ENCODE peak calls at places on chromosome 17, in six cellular contexts. U is H1, D is SK-N-SH, C is HCT116, Q is GM12878, L is K562. B is an unnamed sample.

GRCh38 chr17:31506517-31506916 is 115.0 kb downstream of the RAB11FIP4 start:
- DNase-seq in U (no peak), D (no peak), C (no peak), Q (no peak), L (no peak), B (no peak)

GRCh38 chr17:49875690-49876089 is 27.8 kb upstream of the TAC4 start:
- DNase-seq in U (no peak), D (no peak), C (no peak), Q (no peak), L (no peak), B (no peak)

GRCh38 chr17:49637050-49637449 is 40.8 kb downstream of the SPOP start:
- DNase-seq in U (no peak), D (no peak), C (no peak), Q (no peak), L (no peak), B (no peak)

GRCh38 chr17:65442250-65442649 is 119.2 kb downstream of the AXIN2 start:
- DNase-seq in U (no peak), D (no peak), C (no peak), Q (no peak), L (no peak), B (no peak)

GRCh38 chr17:9240659-9241370 is 219.5 kb downstream of the NTN1 start:
- DNase-seq in U (no peak), D (no peak), C (no peak), Q (no peak), L (peak), B (peak)

GRCh38 chr17:910503-911194 is 68.9 kb downstream of the NXN start:
- DNase-seq in U (no peak), D (no peak), C (no peak), Q (no peak), L (no peak), B (no peak)

GRCh38 chr17:29149431-29150064 is 30.6 kb downstream of the MYO18A start:
- DNase-seq in U (no peak), D (no peak), C (no peak), Q (no peak), L (no peak), B (no peak)

GRCh38 chr17:80477647-80478478 is 1.5 kb upstream of the NPTX1 start:
- DNase-seq in U (peak), D (peak), C (no peak), Q (no peak), L (peak), B (no peak)

GRCh38 chr17:16286947-16287562 is 66.2 kb downstream of the CENPV start:
- DNase-seq in U (peak), D (no peak), C (no peak), Q (peak), L (peak), B (no peak)

GRCh38 chr17:72587773-72588511 is 467.1 kb downstream of the SOX9 start:
- DNase-seq in U (no peak), D (no peak), C (no peak), Q (no peak), L (no peak), B (peak)

GRCh38 chr17:35254107-35254802 is 11.4 kb downstream of the SLFN5 start:
- DNase-seq in U (no peak), D (no peak), C (peak), Q (no peak), L (no peak), B (peak)

GRCh38 chr17:15466131-15466530 is 1.3 kb downstream of the CDRT4 start:
- DNase-seq in U (no peak), D (peak), C (no peak), Q (no peak), L (no peak), B (no peak)

GRCh38 chr17:76924345-76925332 is 56.4 kb downstream of the MGAT5B start:
- DNase-seq in U (no peak), D (peak), C (no peak), Q (no peak), L (no peak), B (no peak)

GRCh38 chr17:19270347-19270950 is 33.3 kb downstream of the EPN2 start:
- DNase-seq in U (no peak), D (no peak), C (no peak), Q (no peak), L (no peak), B (no peak)

GRCh38 chr17:43648916-43649315 is 12.8 kb downstream of the MEOX1 start:
- DNase-seq in U (no peak), D (no peak), C (no peak), Q (no peak), L (no peak), B (no peak)

GRCh38 chr17:76383645-76384221 is 676 bp upstream of the SPHK1 start:
- DNase-seq in U (peak), D (peak), C (no peak), Q (no peak), L (peak), B (peak)

GRCh38 chr17:61247438-61247837 is 152.2 kb upstream of the TBX2 start:
- DNase-seq in U (no peak), D (no peak), C (no peak), Q (no peak), L (no peak), B (no peak)

GRCh38 chr17:41548844-41549595 is 20.9 kb upstream of the KRT19 start:
- DNase-seq in U (peak), D (peak), C (peak), Q (peak), L (peak), B (peak)

GRCh38 chr17:17350491-17351355 is 47.5 kb downstream of the NT5M start:
- DNase-seq in U (no peak), D (no peak), C (no peak), Q (no peak), L (no peak), B (no peak)
- TF ChIP-seq JUND in U (no peak), D (no peak), C (no peak), Q (no peak), L (no peak), B (no peak)

GRCh38 chr17:33686171-33686570 is 393.1 kb upstream of the ASIC2 start:
- DNase-seq in U (peak), D (peak), C (no peak), Q (no peak), L (peak), B (no peak)
- TF ChIP-seq JUND in U (no peak), D (no peak), C (no peak), Q (no peak), L (no peak), B (no peak)

DNA sequence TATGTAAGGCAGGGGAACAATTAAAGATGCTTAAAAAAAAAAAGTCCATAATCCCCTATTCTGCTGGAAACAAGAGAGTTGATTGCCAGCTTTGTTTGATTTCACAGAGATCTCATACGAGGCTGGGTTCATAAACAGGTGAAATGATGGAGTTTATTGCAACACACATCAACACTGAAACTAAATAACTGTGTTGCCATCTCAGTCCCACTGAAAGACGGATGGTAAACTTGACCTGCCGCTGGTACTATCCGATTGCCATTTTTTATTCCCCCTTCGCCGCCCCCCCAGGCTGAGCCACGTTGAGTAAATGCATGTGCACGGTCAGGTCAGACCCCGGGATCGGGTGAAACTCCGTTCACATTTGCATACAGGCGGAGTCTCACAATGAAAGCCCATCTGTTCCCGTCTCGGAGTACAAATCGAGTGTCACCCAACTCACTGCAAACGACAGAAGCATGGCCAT is 119.2 kb downstream of the SKAP1 start:
- DNase-seq in U (no peak), D (no peak), C (no peak), Q (no peak), L (peak), B (no peak)
- TF ChIP-seq JUND in U (no peak), D (no peak), C (no peak), Q (no peak), L (peak), B (no peak)

GRCh38 chr17:74961657-74962360 is 10.8 kb downstream of the HID1 start:
- DNase-seq in U (peak), D (peak), C (peak), Q (no peak), L (peak), B (peak)

GRCh38 chr17:74962622-74963394 is 9.8 kb downstream of the HID1 start:
- DNase-seq in U (no peak), D (no peak), C (no peak), Q (no peak), L (no peak), B (no peak)

GRCh38 chr17:74960739-74961342 is 11.7 kb downstream of the HID1 start:
- DNase-seq in U (peak), D (no peak), C (peak), Q (no peak), L (peak), B (peak)

GRCh38 chr17:74957935-74958549 is 14.5 kb downstream of the HID1 start:
- DNase-seq in U (peak), D (peak), C (no peak), Q (no peak), L (peak), B (peak)

DNA sequence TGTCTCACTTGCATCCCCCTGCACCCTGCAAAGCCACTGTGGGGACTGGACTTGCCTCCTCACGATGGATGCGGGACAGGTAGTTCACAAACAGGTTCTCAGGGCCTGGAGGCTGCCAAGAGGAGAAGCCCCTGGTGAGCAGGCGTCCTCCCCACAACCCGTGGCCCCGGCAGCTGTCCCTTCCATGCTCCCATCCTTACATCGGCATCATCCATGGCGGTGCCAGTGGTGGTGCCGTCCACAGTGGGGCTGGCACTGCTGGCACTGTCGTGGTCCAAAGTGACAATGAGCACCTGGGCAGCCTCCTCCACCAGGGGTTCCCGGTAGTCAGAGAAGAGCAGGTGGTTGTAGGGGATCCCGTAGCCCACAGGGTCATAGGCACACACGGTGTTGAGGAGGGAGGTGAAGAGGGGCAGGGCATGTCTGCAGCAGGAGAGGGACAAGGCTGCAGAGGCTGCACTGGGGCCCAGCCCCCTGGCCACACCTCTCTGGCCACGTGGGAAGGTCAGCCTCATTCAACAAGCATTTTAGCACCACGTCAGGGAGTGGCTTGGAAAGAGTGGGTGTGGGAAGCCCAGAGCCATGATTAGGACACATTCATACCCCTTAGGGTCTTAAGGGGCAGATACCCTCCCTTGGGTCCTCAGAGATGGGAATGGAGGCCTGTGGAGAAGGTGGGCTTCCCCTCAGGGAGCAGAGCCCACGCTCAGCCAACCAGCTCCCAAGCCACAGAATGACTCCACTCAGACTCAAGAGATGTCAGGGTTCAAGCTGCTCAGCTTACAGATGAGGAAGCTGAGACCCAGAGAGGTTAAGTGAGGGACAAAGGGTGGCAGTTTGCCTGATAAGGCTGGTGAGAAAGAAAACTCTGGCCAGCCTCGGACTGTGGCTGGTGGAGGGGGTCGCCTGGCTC is 12.5 kb downstream of the HID1 start:
- DNase-seq in U (no peak), D (no peak), C (no peak), Q (no peak), L (peak), B (no peak)
- TF ChIP-seq JUND in U (no peak), D (no peak), C (no peak), Q (no peak), L (no peak), B (no peak)

DNA sequence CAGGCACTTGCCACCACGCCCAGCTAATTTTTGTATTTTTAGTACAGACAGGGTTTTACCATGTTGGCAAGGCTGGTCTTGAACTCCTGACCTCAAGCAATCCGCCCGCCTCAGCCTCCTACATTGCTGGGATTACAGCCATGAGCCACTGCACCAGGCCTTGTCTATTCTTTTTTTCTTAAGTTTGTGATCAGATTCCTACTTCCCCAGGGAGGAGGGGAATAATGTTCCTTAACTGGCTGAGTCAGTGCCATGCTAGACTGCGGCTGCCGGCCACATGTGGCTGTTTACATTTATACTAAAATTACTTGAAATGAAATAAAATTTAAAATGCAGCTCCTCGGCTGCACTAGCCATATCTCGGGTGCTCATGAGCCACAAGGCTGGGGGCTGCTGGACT is 27.8 kb upstream of the USP36 start:
- DNase-seq in U (no peak), D (no peak), C (no peak), Q (no peak), L (no peak), B (no peak)
- TF ChIP-seq JUND in U (no peak), D (no peak), C (no peak), Q (no peak), L (no peak), B (no peak)

DNA sequence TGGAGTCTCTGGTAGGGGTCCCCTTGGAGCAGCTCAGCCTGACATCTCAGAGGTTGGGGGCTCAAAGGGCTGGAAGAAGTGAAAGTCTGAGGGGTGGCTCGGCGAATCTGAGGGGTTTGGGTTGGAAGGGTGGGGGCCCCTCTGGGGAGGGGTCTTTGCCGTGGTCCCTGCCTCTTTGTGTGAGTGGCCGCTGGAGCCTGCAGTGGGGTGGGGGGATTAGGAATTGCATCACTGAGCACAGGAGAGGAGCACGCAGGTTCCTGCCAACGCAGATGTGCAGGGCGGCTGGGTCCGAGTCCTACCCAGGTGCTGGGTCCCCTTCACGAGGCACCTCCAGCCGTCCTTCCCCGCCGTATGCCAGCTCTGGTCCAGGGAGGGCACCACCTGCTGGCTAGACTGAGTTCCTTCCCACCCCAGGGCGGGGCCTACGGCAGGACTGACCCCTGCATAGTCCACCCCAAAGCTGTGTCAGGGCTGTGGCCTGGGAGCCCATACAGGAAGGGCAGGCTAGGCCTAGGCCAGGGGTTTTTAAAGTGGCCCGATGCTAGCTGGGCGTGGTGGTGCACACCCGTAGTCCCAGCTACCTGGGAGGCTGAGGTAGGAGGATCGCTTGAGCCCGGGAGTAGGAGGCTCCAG is 9.9 kb downstream of the FMNL1 start:
- DNase-seq in U (peak), D (peak), C (no peak), Q (no peak), L (peak), B (no peak)
- TF ChIP-seq JUND in U (no peak), D (no peak), C (no peak), Q (no peak), L (no peak), B (no peak)

GRCh38 chr17:74452841-74453661 is 13.4 kb upstream of the CD300A start:
- DNase-seq in U (peak), D (no peak), C (no peak), Q (no peak), L (no peak), B (no peak)
- TF ChIP-seq JUND in U (no peak), D (no peak), C (no peak), Q (no peak), L (no peak), B (no peak)

DNA sequence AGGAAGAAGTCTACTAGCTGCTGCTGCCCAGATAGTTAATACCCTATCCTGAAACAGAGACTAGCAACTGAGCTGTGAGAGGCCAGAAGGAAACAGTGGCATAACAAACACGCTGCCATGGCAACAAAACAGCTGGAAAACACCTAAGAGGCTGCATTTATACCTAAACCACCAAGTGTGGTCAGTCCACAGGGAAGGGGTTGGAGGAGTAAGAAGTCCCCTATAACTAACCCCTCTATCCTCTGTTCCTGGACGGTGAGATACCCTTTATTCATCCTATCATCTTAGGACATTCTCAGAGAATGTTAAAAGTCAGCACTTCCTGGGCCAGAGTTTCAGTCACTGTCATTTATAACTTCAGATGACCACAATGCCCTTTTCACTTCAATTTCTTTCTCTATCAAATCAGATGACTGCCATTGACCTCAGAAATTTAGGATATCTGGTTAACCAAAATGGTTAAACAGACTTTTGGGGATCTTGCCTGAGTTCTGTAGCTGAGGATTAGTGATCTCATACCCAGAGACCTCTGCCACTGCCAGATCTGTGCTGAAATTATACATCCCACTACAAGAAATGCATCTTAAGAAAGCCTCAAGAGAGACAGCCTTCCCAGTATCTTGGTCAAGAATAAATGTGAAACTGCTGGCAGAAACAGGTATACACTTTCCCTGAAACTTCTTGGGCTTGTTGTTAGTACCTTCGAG is 36.2 kb downstream of the STH start:
- DNase-seq in U (no peak), D (no peak), C (no peak), Q (no peak), L (no peak), B (no peak)
- TF ChIP-seq JUND in U (no peak), D (no peak), C (no peak), Q (no peak), L (no peak), B (no peak)

B was measured in T47D.